ENCODE peak calls at places on chromosomes 11 and 22, in seven cellular contexts. F is NCI-H774; G is activated effector memory CD4-positive, alpha-beta T cell treated with anti-CD3 and anti-CD28 coated beads, Interleukin-2, amount 50 U/mL, for 16 hours; I is T-helper 9 cell; Q is amygdala; Y is amniotic epithelial cell; V is naive thymus-derived CD4-positive, alpha-beta T cell. C is an unnamed sample.

GRCh38 chr22:44172370-44173108 is 8.2 kb upstream of the PARVG start:
- DNase-seq in F (peak), G (peak), I (no peak), Q (no peak), Y (no peak), V (no peak), C (no peak)

GRCh38 chr11:8256271-8257002 is 7.2 kb downstream of the LMO1 start:
- DNase-seq in F (no peak), G (peak), I (no peak), Q (no peak), Y (no peak), V (no peak), C (no peak)

GRCh38 chr11:129992161-129992944 is 10.3 kb downstream of the PRDM10 start:
- DNase-seq in F (peak), G (peak), I (peak), Q (no peak), Y (peak), V (peak), C (peak)

GRCh38 chr22:17319541-17319940 is 49.7 kb upstream of the CECR2 start:
- DNase-seq in F (no peak), G (no peak), I (no peak), Q (no peak), Y (no peak), V (no peak), C (no peak)

GRCh38 chr11:113697075-113697474 is 9.0 kb downstream of the TMPRSS5 start:
- DNase-seq in F (no peak), G (no peak), I (no peak), Q (no peak), Y (no peak), V (no peak), C (no peak)

GRCh38 chr11:96049426-96049825 is 125.5 kb upstream of the MTMR2 start:
- DNase-seq in F (no peak), G (no peak), I (no peak), Q (no peak), Y (peak), V (no peak), C (no peak)

GRCh38 chr11:128029219-128029722 is 558.1 kb downstream of the ETS1 start:
- DNase-seq in F (no peak), G (no peak), I (no peak), Q (no peak), Y (peak), V (no peak), C (no peak)

GRCh38 chr11:77441409-77441808 is 32.5 kb downstream of the PAK1 start:
- DNase-seq in F (no peak), G (no peak), I (no peak), Q (no peak), Y (no peak), V (no peak), C (no peak)

GRCh38 chr11:64770120-64770519 is 8.2 kb downstream of the SF1 start:
- DNase-seq in F (no peak), G (peak), I (no peak), Q (no peak), Y (no peak), V (no peak), C (no peak)

GRCh38 chr22:17637490-17638181 is 921 bp upstream of the BCL2L13 start:
- DNase-seq in F (no peak), G (peak), I (no peak), Q (no peak), Y (no peak), V (no peak), C (no peak)

GRCh38 chr11:63910605-63911195 is 6.3 kb downstream of the RCOR2 start:
- DNase-seq in F (no peak), G (no peak), I (no peak), Q (no peak), Y (no peak), V (no peak), C (no peak)

GRCh38 chr22:48702573-48703264 is 1125.0 kb downstream of the BRD1 start:
- DNase-seq in F (no peak), G (no peak), I (no peak), Q (peak), Y (no peak), V (no peak), C (peak)

GRCh38 chr11:84740050-84740449 is 887.1 kb downstream of the DLG2 start:
- DNase-seq in F (no peak), G (no peak), I (no peak), Q (no peak), Y (no peak), V (no peak), C (no peak)

GRCh38 chr11:10409207-10409661 is 45.8 kb upstream of the AMPD3 start:
- DNase-seq in F (no peak), G (no peak), I (no peak), Q (no peak), Y (no peak), V (no peak), C (no peak)

GRCh38 chr11:24592342-24592741 is 95.5 kb downstream of the LUZP2 start:
- DNase-seq in F (no peak), G (no peak), I (no peak), Q (no peak), Y (no peak), V (no peak), C (no peak)

GRCh38 chr22:30140414-30140813 is 60.1 kb downstream of the HORMAD2 start:
- DNase-seq in F (no peak), G (no peak), I (no peak), Q (no peak), Y (no peak), V (no peak), C (no peak)

GRCh38 chr11:130832571-130833432 is 83.5 kb downstream of the SNX19 start:
- DNase-seq in F (no peak), G (no peak), I (no peak), Q (no peak), Y (no peak), V (no peak), C (no peak)

GRCh38 chr11:66976048-66976467 is 954 bp downstream of the C11orf86 start:
- DNase-seq in F (no peak), G (peak), I (no peak), Q (no peak), Y (no peak), V (no peak), C (peak)

GRCh38 chr11:121522043-121522941 is 69.5 kb upstream of the SORL1-AS1 start:
- DNase-seq in F (no peak), G (no peak), I (no peak), Q (no peak), Y (peak), V (no peak), C (no peak)

GRCh38 chr11:63775221-63775620 is 6.6 kb upstream of the ZFTA start:
- DNase-seq in F (no peak), G (no peak), I (no peak), Q (no peak), Y (peak), V (no peak), C (no peak)

GRCh38 chr11:126112547-126112946 is 49.9 kb upstream of the CDON start:
- DNase-seq in F (no peak), G (no peak), I (no peak), Q (no peak), Y (peak), V (no peak), C (no peak)

GRCh38 chr22:44648085-44648820 is 53.8 kb upstream of the PRR5 start:
- DNase-seq in F (no peak), G (no peak), I (no peak), Q (no peak), Y (no peak), V (no peak), C (no peak)

GRCh38 chr11:59551651-59552521 is 40.5 kb downstream of the OR4D9 start:
- DNase-seq in F (peak), G (no peak), I (no peak), Q (no peak), Y (peak), V (no peak), C (peak)

GRCh38 chr11:105641433-105641832 is 31.6 kb downstream of the GRIA4 start:
- DNase-seq in F (no peak), G (no peak), I (no peak), Q (no peak), Y (no peak), V (no peak), C (no peak)

GRCh38 chr11:19963697-19964340 is 196.5 kb downstream of the DBX1 start:
- DNase-seq in F (no peak), G (no peak), I (no peak), Q (no peak), Y (no peak), V (no peak), C (no peak)

GRCh38 chr11:1879941-1880720 is 11.6 kb downstream of the PRR33 start:
- DNase-seq in F (no peak), G (no peak), I (no peak), Q (no peak), Y (no peak), V (no peak), C (peak)

GRCh38 chr11:22521226-22521625 is 104.4 kb downstream of the FANCF start:
- DNase-seq in F (no peak), G (no peak), I (no peak), Q (no peak), Y (peak), V (no peak), C (peak)

GRCh38 chr11:64917663-64917995 is 620 bp upstream of the ATG2A start:
- DNase-seq in F (no peak), G (no peak), I (no peak), Q (no peak), Y (no peak), V (no peak), C (no peak)

GRCh38 chr11:72569966-72570892 is 104.0 kb downstream of the PDE2A start:
- DNase-seq in F (no peak), G (no peak), I (no peak), Q (no peak), Y (peak), V (no peak), C (peak)